ENCODE peak calls at places on chromosomes 3 and 15, in six cellular contexts. Z is psoas muscle, X is NCI-H345, I is adipocyte, B is natural killer cell, T is amniotic stem cell. F is an unnamed sample.
A peak's percentile ranks its signal among the peaks of the same experiment; 100 is the strongest.

GRCh38 chr3:171095063-171095462 is 68.5 kb upstream of the SLC2A2 start:
- DNase-seq in Z (no peak), B (no peak), X (no peak), I (no peak), T (no peak), F (no peak)

GRCh38 chr15:39312984-39313383 is 267.9 kb upstream of the THBS1 start:
- DNase-seq in X (no peak), I (no peak), Z (no peak), B (no peak), T (no peak), F (no peak)

GRCh38 chr3:129126726-129127280 is 5.2 kb upstream of the RAB43 start:
- DNase-seq in I (no peak), B (no peak), X (no peak), T (no peak), Z (no peak), F (no peak)

GRCh38 chr3:184941408-184941807 is 129.4 kb downstream of the VPS8 start:
- DNase-seq in B (no peak), X (no peak), I (no peak), T (no peak), Z (no peak), F (no peak)

GRCh38 chr15:59299919-59300617 is 72.6 kb downstream of the MYO1E start:
- DNase-seq in Z (peak; percentile 82), B (peak; percentile 60), T (peak; percentile 72), I (peak; percentile 93), X (no peak), F (peak; percentile 96)

GRCh38 chr3:192566706-192567290 is 160.5 kb downstream of the FGF12 start:
- DNase-seq in I (peak; percentile 93), X (peak; percentile 77), T (peak; percentile 51), Z (peak; percentile 62), B (no peak), F (peak; percentile 77)

GRCh38 chr3:112314618-112315017 is 18.3 kb upstream of the CD200 start:
- DNase-seq in I (no peak), Z (no peak), X (no peak), B (no peak), T (no peak), F (no peak)

GRCh38 chr15:70817266-70817665 is 36.7 kb downstream of the LARP6 start:
- DNase-seq in Z (no peak), I (no peak), B (no peak), T (no peak), X (no peak), F (no peak)

GRCh38 chr15:57550640-57551039 is 41.1 kb upstream of the MYZAP start:
- DNase-seq in X (no peak), Z (no peak), B (no peak), T (no peak), I (no peak), F (no peak)

GRCh38 chr15:61387675-61388074 is 158.6 kb upstream of the RORA start:
- DNase-seq in Z (no peak), I (no peak), X (no peak), B (no peak), T (no peak), F (no peak)

GRCh38 chr15:40928975-40929729 is at the start of gene DLL4:
- DNase-seq in I (peak; percentile 65), B (no peak), T (no peak), X (peak; percentile 91), Z (peak; percentile 79), F (no peak)

GRCh38 chr3:120418866-120419490 is 31.8 kb downstream of the FSTL1 start:
- DNase-seq in T (no peak), Z (no peak), X (peak; percentile 65), B (no peak), I (no peak), F (peak; percentile 65)

GRCh38 chr15:45637552-45638033 is 2.8 kb downstream of the SQOR start:
- DNase-seq in X (no peak), Z (peak; percentile 77), T (peak; percentile 64), I (peak; percentile 96), B (peak; percentile 26), F (peak; percentile 88)

GRCh38 chr3:169246158-169246557 is 417.4 kb downstream of the MECOM start:
- DNase-seq in T (no peak), Z (no peak), X (no peak), B (no peak), I (no peak), F (no peak)

GRCh38 chr15:98395974-98396627 is 252.2 kb upstream of the IGF1R start:
- DNase-seq in T (no peak), I (no peak), X (no peak), B (no peak), Z (no peak), F (no peak)

GRCh38 chr3:184284696-184285095 is 8.9 kb downstream of the ECE2 start:
- DNase-seq in T (no peak), B (no peak), I (peak; percentile 67), X (peak; percentile 73), Z (no peak), F (peak; percentile 77)

GRCh38 chr15:75237316-75237982 is 20.7 kb upstream of the GOLGA6C start:
- DNase-seq in T (no peak), B (no peak), Z (peak; percentile 46), X (no peak), I (no peak), F (no peak)

GRCh38 chr3:55620361-55621025 is 133.4 kb upstream of the WNT5A start:
- DNase-seq in T (peak; percentile 39), I (peak; percentile 74), Z (no peak), B (no peak), X (no peak), F (peak; percentile 77)

GRCh38 chr15:66931768-66932633 is 133.4 kb upstream of the SMAD3 start:
- DNase-seq in B (peak; percentile 1), Z (no peak), X (no peak), T (no peak), I (peak; percentile 59), F (peak; percentile 59)

GRCh38 chr15:91790826-91791225 is 62.7 kb upstream of the SLCO3A1 start:
- DNase-seq in I (peak; percentile 10), X (no peak), B (no peak), T (no peak), Z (no peak), F (no peak)

GRCh38 chr3:13420817-13421755 is 964 bp upstream of the NUP210 start:
- DNase-seq in B (peak; percentile 74), I (no peak), T (no peak), Z (peak; percentile 48), X (no peak), F (no peak)

GRCh38 chr15:90553248-90553745 is 23.6 kb downstream of the CRTC3 start:
- DNase-seq in B (no peak), T (no peak), I (peak; percentile 95), X (no peak), Z (no peak), F (no peak)

GRCh38 chr3:99658274-99658673 is 19.9 kb downstream of the COL8A1 start:
- DNase-seq in Z (no peak), T (no peak), I (no peak), X (no peak), B (no peak), F (no peak)

GRCh38 chr3:156150434-156151066 is 30.2 kb downstream of the KCNAB1 start:
- DNase-seq in I (peak; percentile 89), T (peak; percentile 62), X (peak; percentile 48), B (no peak), Z (no peak), F (peak; percentile 62)

GRCh38 chr3:44439499-44440295 is 37.8 kb downstream of the ZNF445 start:
- DNase-seq in T (no peak), X (no peak), B (peak; percentile 64), I (peak; percentile 38), Z (peak; percentile 70), F (no peak)